ENCODE peak calls at places on chromosomes 4 and X, in five cellular contexts. G is K562, J is GM12878, F is A549, Y is HepG2. Z is an unnamed sample. For H3K4me1, the result is how much of the 10 kb centered on the place peaks cover.

GRCh38 chrX:22686138-22686541 is 313.6 kb upstream of the DDX53 start:
- DNase-seq in F (no peak), Y (no peak), G (no peak), J (no peak), Z (no peak)

GRCh38 chrX:53263597-53264094 is 17.7 kb downstream of the IQSEC2 start:
- DNase-seq in Y (no peak), J (no peak), F (peak), G (peak), Z (no peak)

GRCh38 chr4:82380344-82380743 is 6.6 kb upstream of the HNRNPD start:
- DNase-seq in J (no peak), G (no peak), F (no peak), Y (no peak), Z (no peak)

GRCh38 chr4:26858947-26859401 is 1.7 kb upstream of the STIM2 start:
- DNase-seq in Y (no peak), G (no peak), F (no peak), J (no peak), Z (no peak)

GRCh38 chr4:172147702-172148101 is 334.5 kb downstream of the GALNTL6 start:
- DNase-seq in F (no peak), J (no peak), Y (no peak), G (no peak), Z (peak)

GRCh38 chr4:17557880-17558279 is 19.1 kb upstream of the LAP3 start:
- DNase-seq in J (no peak), F (no peak), G (no peak), Y (no peak), Z (no peak)

GRCh38 chr4:182175788-182176519 is 67.2 kb upstream of the TENM3 start:
- DNase-seq in F (peak), J (no peak), G (no peak), Y (no peak), Z (no peak)

GRCh38 chrX:47191331-47191730 is 2.3 kb upstream of the UBA1 start:
- DNase-seq in F (no peak), J (no peak), Y (no peak), G (no peak), Z (peak)

GRCh38 chr4:76706581-76706980 is 191.4 kb downstream of the SOWAHB start:
- DNase-seq in F (no peak), J (no peak), G (no peak), Y (peak), Z (no peak)

GRCh38 chr4:100948911-100949310 is 398.4 kb downstream of the PPP3CA start:
- DNase-seq in Y (no peak), J (no peak), G (no peak), F (no peak), Z (no peak)

GRCh38 chr4:38182334-38182998 is 222.3 kb downstream of the PTTG2 start:
- DNase-seq in Y (no peak), F (no peak), G (no peak), J (no peak), Z (no peak)

GRCh38 chr4:10090467-10091250 is 25.9 kb downstream of the WDR1 start:
- DNase-seq in J (no peak), G (no peak), Y (no peak), F (no peak), Z (no peak)
- H3K4me1 ChIP-seq in J (under half), G (under half), Y (under half), F (under half), Z (under half)

GRCh38 chrX:106862972-106863688 is 40.0 kb downstream of the RIPPLY1 start:
- DNase-seq in J (no peak), F (peak), G (no peak), Y (peak), Z (peak)
- TF ChIP-seq JUNB in J (no peak), F (no peak), G (no peak), Y (no peak), Z (no peak)

GRCh38 chr4:108111781-108112180 is 57.0 kb downstream of the LEF1 start:
- DNase-seq in G (no peak), Y (no peak), F (no peak), J (no peak), Z (no peak)

GRCh38 chr4:108114503-108114902 is 54.2 kb downstream of the LEF1 start:
- DNase-seq in Y (no peak), G (peak), F (no peak), J (no peak), Z (peak)

GRCh38 chr4:108115168-108115526 is 53.6 kb downstream of the LEF1 start:
- DNase-seq in Y (no peak), G (no peak), J (no peak), F (no peak), Z (no peak)

GRCh38 chr4:108110450-108110849 is 58.3 kb downstream of the LEF1 start:
- DNase-seq in Y (no peak), G (no peak), F (no peak), J (no peak), Z (no peak)

GRCh38 chr4:108113229-108113628 is 55.5 kb downstream of the LEF1 start:
- DNase-seq in F (no peak), Y (no peak), J (no peak), G (no peak), Z (no peak)
- H3K4me1 ChIP-seq in F (under half), Y (under half), J (under half), G (half or more), Z (half or more)

GRCh38 chr4:15809058-15809457 is 30.9 kb downstream of the CD38 start:
- DNase-seq in F (no peak), Y (no peak), G (no peak), J (peak), Z (no peak)
- TF ChIP-seq JUNB in F (no peak), Y (no peak), G (no peak), J (peak), Z (no peak)

GRCh38 chr4:89119166-89119565 is 7.8 kb downstream of the TIGD2 start:
- DNase-seq in J (no peak), F (no peak), Y (no peak), G (no peak), Z (no peak)

GRCh38 chr4:89123418-89123817 is 12.1 kb downstream of the TIGD2 start:
- DNase-seq in G (no peak), J (no peak), Y (peak), F (no peak), Z (peak)

GRCh38 chr4:89119836-89120235 is 8.5 kb downstream of the TIGD2 start:
- DNase-seq in Y (no peak), G (no peak), F (no peak), J (no peak), Z (no peak)

GRCh38 chr4:89125901-89126435 is 14.6 kb downstream of the TIGD2 start:
- DNase-seq in G (no peak), F (no peak), Y (no peak), J (no peak), Z (no peak)

GRCh38 chr4:89121711-89122387 is 10.5 kb downstream of the TIGD2 start:
- DNase-seq in F (no peak), J (no peak), G (no peak), Y (peak), Z (no peak)
- H3K4me1 ChIP-seq in F (half or more), J (under half), G (under half), Y (under half), Z (under half)

DNA sequence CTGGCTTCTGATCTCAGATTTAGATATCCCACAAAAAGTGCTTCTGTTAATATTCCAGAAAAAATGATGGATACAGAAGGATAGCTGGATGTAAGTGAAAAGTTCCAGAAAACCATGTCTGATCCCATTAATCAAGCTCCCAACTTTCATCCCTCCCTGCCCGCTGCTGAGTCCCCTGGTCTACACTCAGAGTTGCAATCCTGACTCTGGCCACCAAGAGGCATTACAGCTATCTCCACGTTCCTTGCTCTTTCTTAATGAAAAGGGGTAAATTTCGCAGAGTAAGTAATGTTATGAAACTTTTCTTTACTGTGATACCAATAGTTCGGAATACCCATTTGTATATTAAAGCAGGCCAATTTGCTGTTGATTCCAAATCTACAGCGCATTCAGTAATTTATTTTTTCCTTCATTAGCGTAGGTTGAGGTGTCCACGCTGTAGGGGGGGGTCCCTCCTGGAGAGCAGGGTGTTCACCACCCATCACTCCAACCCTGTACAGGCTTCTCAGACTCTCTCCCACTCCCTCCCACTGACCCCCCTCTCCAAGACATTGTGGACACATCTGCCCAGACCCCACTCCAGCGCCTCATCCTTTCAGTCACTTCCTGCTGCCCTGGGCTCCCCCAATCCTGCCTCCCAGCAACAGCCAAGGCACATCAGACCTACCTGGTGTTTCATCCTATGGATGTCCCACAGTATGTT is 55.1 kb downstream of the RAB40A start:
- DNase-seq in G (peak), Y (peak), F (peak), J (no peak), Z (peak)
- TF ChIP-seq JUNB in G (no peak), Y (no peak), F (no peak), J (no peak), Z (no peak)

DNA sequence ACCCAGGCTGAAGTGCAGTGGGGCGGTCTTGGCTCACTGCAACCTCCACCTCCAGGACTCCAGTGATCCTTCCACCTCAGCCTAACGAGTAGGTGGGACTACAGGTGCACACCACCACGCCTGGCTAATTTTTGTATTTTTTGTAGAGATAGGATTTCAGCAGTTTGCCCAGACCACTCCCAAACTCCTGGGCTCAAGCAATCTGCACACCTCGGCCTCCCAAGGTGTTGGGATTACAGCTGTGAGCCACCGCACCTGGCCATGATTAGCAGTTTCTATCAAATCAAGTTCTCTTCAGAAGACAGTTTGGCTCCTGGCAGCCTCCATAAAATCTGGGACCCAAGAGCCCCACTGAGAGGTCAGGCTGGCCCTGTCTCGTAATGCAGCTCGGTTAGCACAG is 26.4 kb upstream of the TRIM2 start:
- DNase-seq in F (no peak), Y (no peak), J (no peak), G (no peak), Z (no peak)
- H3K4me1 ChIP-seq in F (under half), Y (under half), J (under half), G (under half), Z (under half)

DNA sequence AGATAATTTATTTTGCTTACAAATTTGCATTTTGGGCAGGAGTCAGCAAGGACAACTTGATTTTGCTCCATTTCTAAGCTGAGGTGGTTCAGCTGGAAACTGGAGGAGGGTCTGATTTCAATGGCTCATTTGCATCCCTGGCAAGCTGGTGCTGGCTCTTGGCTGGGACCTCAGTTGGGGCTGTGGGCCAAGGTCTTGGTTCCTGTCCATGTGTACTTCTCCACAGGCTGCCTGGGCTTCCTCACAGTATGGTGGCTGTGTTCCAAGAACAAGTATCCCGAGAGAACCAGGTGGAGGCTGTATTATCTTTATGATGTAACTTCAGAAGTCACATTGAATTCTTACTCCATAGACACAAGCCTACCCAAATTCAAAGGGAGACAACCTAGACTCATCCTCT is 77.0 kb upstream of the STX18 start:
- DNase-seq in Y (no peak), F (no peak), J (no peak), G (no peak), Z (no peak)
- TF ChIP-seq JUNB in Y (no peak), F (no peak), J (no peak), G (no peak), Z (no peak)

GRCh38 chr4:163300445-163300844 is 32.0 kb downstream of the NPY1R start:
- DNase-seq in G (no peak), Y (peak), J (no peak), F (no peak), Z (no peak)
- H3K4me1 ChIP-seq in G (under half), Y (under half), J (under half), F (under half), Z (under half)